ENCODE peak calls at places on chromosomes 1 and 21, in four cellular contexts. F is left cardiac atrium, N is T1000, J is GM20000. B is an unnamed sample.
A peak's percentile ranks its signal among the peaks of the same experiment; 100 is the strongest.

GRCh38 chr1:118185083-118185899 is at the start of gene SPAG17:
- DNase-seq in F (peak; percentile 79), N (no peak), J (peak; percentile 27), B (peak; percentile 69)

GRCh38 chr1:208268541-208269337 is 24.6 kb upstream of the PLXNA2 start:
- DNase-seq in F (no peak), N (no peak), J (no peak), B (no peak)

GRCh38 chr1:201582261-201582951 is 43.5 kb downstream of the NAV1 start:
- DNase-seq in F (peak; percentile 46), N (no peak), J (no peak), B (no peak)

GRCh38 chr1:19731311-19731821 is 66.7 kb downstream of the HTR6 start:
- DNase-seq in F (no peak), N (no peak), J (no peak), B (no peak)

GRCh38 chr1:50681931-50682330 is 258.7 kb upstream of the DMRTA2 start:
- DNase-seq in F (no peak), N (peak; percentile 10), J (no peak), B (no peak)

GRCh38 chr1:151511636-151512215 is 539 bp downstream of the CGN start:
- DNase-seq in F (peak; percentile 33), N (no peak), J (peak; percentile 42), B (no peak)

GRCh38 chr1:89994231-89994804 is 592 bp upstream of the ZNF326 start:
- DNase-seq in F (no peak), N (no peak), J (no peak), B (no peak)

GRCh38 chr1:87039096-87039495 is 124.7 kb downstream of the HS2ST1 start:
- DNase-seq in F (no peak), N (no peak), J (no peak), B (no peak)

GRCh38 chr1:169163059-169163458 is 56.6 kb downstream of the ATP1B1 start:
- DNase-seq in F (no peak), N (no peak), J (peak; percentile 10), B (no peak)

GRCh38 chr1:198829948-198830347 is 191.1 kb downstream of the PTPRC start:
- DNase-seq in F (no peak), N (no peak), J (no peak), B (no peak)

GRCh38 chr1:181094813-181095212 is 6.3 kb downstream of the IER5 start:
- DNase-seq in F (no peak), N (peak; percentile 65), J (no peak), B (no peak)

GRCh38 chr1:227059076-227059475 is 119.0 kb downstream of the COQ8A start:
- DNase-seq in F (no peak), N (no peak), J (no peak), B (no peak)

GRCh38 chr1:223811634-223812101 is 34.1 kb downstream of the TP53BP2 start:
- DNase-seq in F (no peak), N (no peak), J (no peak), B (no peak)

GRCh38 chr1:220797044-220797443 is 10.3 kb downstream of the MTARC1 start:
- DNase-seq in F (no peak), N (no peak), J (no peak), B (no peak)

GRCh38 chr1:3135073-3135745 is 66.2 kb downstream of the PRDM16 start:
- DNase-seq in F (no peak), N (no peak), J (no peak), B (no peak)

GRCh38 chr1:77271851-77272250 is 10.0 kb upstream of the AK5 start:
- DNase-seq in F (no peak), N (no peak), J (no peak), B (no peak)

GRCh38 chr21:46570119-46570518 is 34.8 kb downstream of the S100B start:
- DNase-seq in F (no peak), N (no peak), J (no peak), B (no peak)

B was measured in left colon.